ENCODE peak calls at places on chromosomes 13 and 19, in ten cellular contexts. X is dorsolateral prefrontal cortex; R is suprapubic skin; N is left lung; K is brain microvascular endothelial cell; S is neuronal stem cell; I is CD8-positive, alpha-beta memory T cell; H is ovary; L is small intestine; D is caudate nucleus. M is an unnamed sample.

GRCh38 chr19:49474545-49474930 is 523 bp downstream of the FLT3LG start:
- DNase-seq in K (no peak), H (no peak), L (no peak), R (no peak), D (no peak), N (no peak), X (no peak), I (no peak), S (no peak), M (no peak)

GRCh38 chr19:45476349-45476717 is 8.5 kb downstream of the FOSB start:
- DNase-seq in H (no peak), L (no peak), D (no peak), K (peak), I (peak), X (no peak), S (no peak), R (no peak), N (no peak), M (no peak)

GRCh38 chr19:18428837-18429674 is 8.9 kb downstream of the ISYNA1 start:
- DNase-seq in R (no peak), K (peak), N (peak), I (peak), L (no peak), X (peak), S (peak), H (peak), D (peak), M (no peak)

GRCh38 chr19:8302357-8302691 is 5.8 kb downstream of the CD320 start:
- DNase-seq in N (peak), H (peak), I (no peak), X (peak), K (no peak), L (no peak), S (no peak), D (no peak), R (peak), M (no peak)

GRCh38 chr19:18844806-18845329 is 13.1 kb downstream of the UPF1 start:
- DNase-seq in X (no peak), D (no peak), S (no peak), I (no peak), R (no peak), N (peak), K (no peak), H (no peak), L (no peak), M (no peak)

GRCh38 chr19:47658431-47659383 is 49.8 kb downstream of the BICRA start:
- DNase-seq in D (no peak), R (no peak), X (no peak), L (peak), I (no peak), N (no peak), H (no peak), K (peak), S (no peak), M (no peak)

GRCh38 chr13:86933676-86934075 is 737.5 kb upstream of the SLITRK5 start:
- DNase-seq in S (no peak), X (no peak), H (no peak), K (no peak), R (no peak), I (no peak), D (no peak), N (no peak), L (no peak), M (no peak)

GRCh38 chr19:14318873-14319272 is 62.4 kb upstream of the ADGRE5 start:
- DNase-seq in S (no peak), D (no peak), H (no peak), I (no peak), K (no peak), N (no peak), R (no peak), L (no peak), X (no peak), M (no peak)

GRCh38 chr19:48799358-48800300 is 11.2 kb downstream of the BCAT2 start:
- DNase-seq in D (no peak), H (peak), K (no peak), I (no peak), S (no peak), R (no peak), N (peak), X (no peak), L (no peak), M (no peak)

GRCh38 chr13:104460553-104460952 is 1394.3 kb upstream of the SLC10A2 start:
- DNase-seq in S (no peak), D (no peak), H (no peak), K (peak), N (no peak), L (no peak), I (no peak), R (no peak), X (no peak), M (no peak)

GRCh38 chr19:1512671-1513491 is at the start of gene ADAMTSL5:
- DNase-seq in I (peak), R (no peak), X (no peak), L (peak), H (no peak), K (no peak), N (peak), S (no peak), D (no peak), M (no peak)

GRCh38 chr13:50275392-50276063 is 260.3 kb downstream of the KCNRG start:
- DNase-seq in L (peak), S (no peak), R (no peak), D (no peak), X (no peak), K (no peak), H (no peak), I (no peak), N (no peak), M (no peak)

GRCh38 chr13:75749407-75749806 is 113.3 kb downstream of the LMO7 start:
- DNase-seq in X (no peak), D (no peak), N (no peak), H (peak), K (peak), S (no peak), I (no peak), L (no peak), R (no peak), M (no peak)

GRCh38 chr13:48072304-48072703 is 22.6 kb downstream of the MED4 start:
- DNase-seq in X (no peak), K (no peak), R (no peak), L (no peak), D (no peak), H (no peak), N (no peak), I (no peak), S (no peak), M (no peak)

GRCh38 chr19:1173160-1173844 is 766 bp downstream of the SBNO2 start:
- DNase-seq in S (no peak), N (peak), K (no peak), D (no peak), I (no peak), H (peak), R (peak), L (peak), X (no peak), M (no peak)

GRCh38 chr19:32345261-32346207 is at the start of gene ZNF507:
- DNase-seq in R (peak), D (peak), I (peak), L (peak), X (peak), N (peak), H (peak), S (peak), K (peak), M (no peak)

GRCh38 chr13:40562975-40563349 is 103.5 kb downstream of the FOXO1 start:
- DNase-seq in L (no peak), K (no peak), D (no peak), X (no peak), S (no peak), N (peak), I (no peak), H (no peak), R (no peak), M (no peak)

GRCh38 chr19:31289976-31290375 is 59.3 kb downstream of the TSHZ3 start:
- DNase-seq in N (no peak), K (no peak), D (no peak), X (no peak), I (no peak), L (no peak), H (no peak), R (no peak), S (no peak), M (no peak)

GRCh38 chr13:109389892-109390345 is 396.5 kb downstream of the IRS2 start:
- DNase-seq in R (no peak), D (no peak), S (no peak), N (no peak), X (no peak), K (no peak), H (no peak), L (no peak), I (no peak), M (no peak)

GRCh38 chr19:13623686-13624405 is 117.6 kb upstream of the CACNA1A start:
- DNase-seq in K (no peak), N (no peak), L (no peak), S (no peak), D (no peak), I (no peak), H (no peak), X (no peak), R (no peak), M (no peak)

GRCh38 chr13:73077867-73078266 is 19.1 kb downstream of the KLF5 start:
- DNase-seq in K (no peak), N (no peak), S (no peak), I (no peak), X (no peak), D (no peak), L (peak), R (no peak), H (no peak), M (no peak)

GRCh38 chr19:44303976-44304568 is 753 bp downstream of the ZNF235 start:
- DNase-seq in D (no peak), S (peak), L (peak), N (no peak), X (no peak), H (no peak), I (no peak), R (no peak), K (peak), M (no peak)

GRCh38 chr19:29745253-29745652 is 30.2 kb upstream of the C19orf12 start:
- DNase-seq in D (no peak), N (no peak), I (no peak), S (no peak), X (no peak), K (no peak), L (no peak), H (no peak), R (no peak), M (no peak)

GRCh38 chr19:46018729-46019251 is 4.1 kb downstream of the PGLYRP1 start:
- DNase-seq in H (no peak), D (no peak), I (no peak), N (no peak), L (no peak), X (no peak), S (no peak), K (no peak), R (no peak), M (no peak)

GRCh38 chr19:17304386-17305047 is 1.2 kb upstream of the MRPL34 start:
- DNase-seq in K (no peak), I (no peak), H (no peak), S (no peak), L (no peak), D (no peak), N (no peak), R (no peak), X (no peak), M (no peak)

GRCh38 chr13:56586966-56587365 is 553.8 kb upstream of the PRR20A start:
- DNase-seq in X (no peak), N (no peak), D (no peak), R (no peak), H (no peak), I (no peak), L (no peak), K (no peak), S (no peak), M (no peak)

GRCh38 chr19:22517496-22518411 is 95.6 kb upstream of the ZNF98 start:
- DNase-seq in R (no peak), H (peak), S (no peak), N (peak), L (no peak), X (no peak), K (no peak), D (no peak), I (no peak), M (no peak)

GRCh38 chr19:18894254-18895037 is 1.5 kb downstream of the CERS1 start:
- DNase-seq in K (no peak), L (no peak), H (no peak), R (no peak), X (peak), D (peak), I (no peak), S (peak), N (no peak), M (no peak)

GRCh38 chr19:33883869-33884519 is 87.3 kb downstream of the KCTD15 start:
- DNase-seq in H (no peak), S (no peak), I (no peak), X (no peak), L (no peak), K (peak), R (no peak), N (no peak), D (no peak), M (no peak)

GRCh38 chr19:43461303-43461702 is 4.1 kb downstream of the LYPD3 start:
- DNase-seq in H (no peak), R (no peak), N (no peak), D (no peak), S (no peak), L (no peak), I (no peak), K (no peak), X (no peak), M (no peak)

GRCh38 chr19:18206018-18206417 is 2.2 kb upstream of the RAB3A start:
- DNase-seq in K (no peak), H (no peak), X (no peak), I (no peak), D (no peak), N (no peak), L (no peak), R (no peak), S (no peak), M (no peak)

GRCh38 chr19:35780058-35780457 is 4.7 kb downstream of the ARHGAP33 start:
- DNase-seq in I (no peak), N (peak), D (no peak), S (no peak), H (no peak), R (no peak), L (no peak), K (no peak), X (no peak), M (no peak)

GRCh38 chr19:46656541-46656940 is 4.4 kb downstream of the DACT3 start:
- DNase-seq in L (no peak), R (no peak), S (no peak), H (no peak), I (no peak), N (no peak), D (no peak), K (no peak), X (no peak), M (no peak)

GRCh38 chr13:107057028-107057427 is 489.1 kb upstream of the ARGLU1 start:
- DNase-seq in S (no peak), I (no peak), D (no peak), K (no peak), R (no peak), N (no peak), H (no peak), L (no peak), X (no peak), M (no peak)

GRCh38 chr13:99665716-99666115 is 164.4 kb downstream of the TM9SF2 start:
- DNase-seq in D (no peak), K (no peak), R (no peak), S (no peak), N (no peak), I (no peak), L (no peak), X (no peak), H (no peak), M (no peak)

GRCh38 chr19:5882421-5882968 is 12.2 kb upstream of the FUT5 start:
- DNase-seq in H (no peak), K (no peak), R (no peak), S (no peak), D (no peak), X (no peak), L (no peak), N (no peak), I (no peak), M (no peak)

GRCh38 chr13:109728061-109728460 is 58.3 kb downstream of the IRS2 start:
- DNase-seq in H (no peak), N (no peak), I (no peak), K (no peak), X (no peak), L (no peak), S (no peak), D (no peak), R (no peak), M (no peak)

GRCh38 chr19:23787106-23787505 is 28.4 kb upstream of the ZNF681 start:
- DNase-seq in K (peak), R (no peak), S (no peak), H (no peak), N (no peak), L (no peak), I (no peak), X (no peak), D (no peak), M (no peak)

GRCh38 chr13:84672616-84673015 is 790.3 kb upstream of the SLITRK1 start:
- DNase-seq in D (no peak), K (no peak), H (no peak), I (no peak), N (no peak), R (no peak), S (no peak), L (no peak), X (no peak), M (no peak)

DNA sequence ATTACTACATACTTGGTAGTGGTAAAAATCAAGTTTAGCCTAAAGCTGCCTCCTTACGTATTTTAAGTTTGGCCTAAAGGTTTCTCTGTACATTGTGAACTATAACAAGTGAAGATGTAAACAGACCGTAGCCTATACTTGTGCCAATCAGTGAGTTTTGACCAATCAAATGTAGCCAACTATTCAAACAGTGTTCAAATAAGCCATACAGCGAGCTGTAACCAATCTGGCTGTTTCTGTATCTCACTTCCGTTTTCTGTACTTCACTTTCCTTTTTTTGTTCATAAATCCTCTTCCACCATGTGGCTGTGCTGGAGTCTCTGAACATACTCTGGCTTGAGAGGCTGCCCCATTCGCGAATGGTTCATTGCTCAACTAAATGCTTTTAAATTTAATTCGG is 2504.6 kb downstream of the PCDH9 start:
- DNase-seq in H (no peak), R (no peak), N (no peak), D (no peak), S (no peak), I (no peak), K (no peak), L (no peak), X (no peak), M (no peak)
- H3K27ac ChIP-seq in H (no peak), R (no peak), N (no peak), D (no peak), S (no peak), I (no peak), K (no peak), L (no peak), X (no peak), M (no peak)

GRCh38 chr19:4033028-4033956 is 25.8 kb downstream of the PIAS4 start:
- DNase-seq in R (no peak), L (no peak), S (no peak), D (no peak), N (peak), H (no peak), X (no peak), K (no peak), I (no peak), M (no peak)
- H3K27ac ChIP-seq in R (no peak), L (no peak), S (no peak), D (peak), N (no peak), H (no peak), X (peak), K (no peak), I (no peak), M (no peak)

GRCh38 chr13:28161370-28161769 is 23.0 kb downstream of the PAN3 start:
- DNase-seq in L (peak), I (no peak), H (no peak), D (no peak), K (no peak), N (no peak), X (no peak), S (no peak), R (no peak), M (no peak)
- H3K27ac ChIP-seq in L (peak), I (no peak), H (no peak), D (no peak), K (no peak), N (no peak), X (no peak), S (no peak), R (no peak), M (no peak)

GRCh38 chr13:20125129-20125782 is 35.6 kb downstream of the GJA3 start:
- DNase-seq in R (peak), H (no peak), D (no peak), I (no peak), S (no peak), X (no peak), K (peak), L (no peak), N (no peak), M (no peak)
- H3K27ac ChIP-seq in R (no peak), H (no peak), D (peak), I (no peak), S (no peak), X (no peak), K (no peak), L (no peak), N (no peak), M (no peak)